ENCODE peak calls at places on chromosome 1, in five cellular contexts. P is aorta; T is IMR-90; H is suprapubic skin; K is CD8-positive, alpha-beta T cell. X is an unnamed sample.

GRCh38 chr1:199691540-199691939 is 336.0 kb upstream of the NR5A2 start:
- DNase-seq in K (no peak), T (peak; percentile 82), H (no peak), P (no peak), X (no peak)

GRCh38 chr1:24920155-24920925 is 9.7 kb downstream of the RUNX3 start:
- DNase-seq in T (peak; percentile 74), H (no peak), P (peak; percentile 73), K (no peak), X (peak; percentile 35)

GRCh38 chr1:157105298-157105987 is 5.8 kb upstream of the ETV3L start:
- DNase-seq in P (no peak), H (peak; percentile 46), K (no peak), T (no peak), X (no peak)

GRCh38 chr1:31663622-31664452 is 19.2 kb upstream of the PEF1 start:
- DNase-seq in H (no peak), K (peak; percentile 41), P (no peak), T (peak; percentile 22), X (peak; percentile 74)

GRCh38 chr1:12475158-12475934 is 142.7 kb downstream of the DHRS3 start:
- DNase-seq in T (no peak), K (no peak), P (no peak), H (no peak), X (no peak)

GRCh38 chr1:55506686-55507577 is 291.8 kb upstream of the USP24 start:
- DNase-seq in T (peak; percentile 63), P (no peak), K (no peak), H (no peak), X (no peak)

GRCh38 chr1:201100169-201100930 is 11.9 kb downstream of the CACNA1S start:
- DNase-seq in P (no peak), T (no peak), H (no peak), K (no peak), X (no peak)

GRCh38 chr1:155961937-155962336 is 16.4 kb downstream of the ARHGEF2 start:
- DNase-seq in H (no peak), P (peak; percentile 94), T (peak; percentile 97), K (peak; percentile 15), X (peak; percentile 70)

GRCh38 chr1:14946567-14947285 is 206.8 kb upstream of the TMEM51 start:
- DNase-seq in T (peak; percentile 86), H (no peak), K (no peak), P (peak; percentile 68), X (no peak)

GRCh38 chr1:3196577-3197245 is 127.7 kb downstream of the PRDM16 start:
- DNase-seq in T (no peak), H (no peak), P (no peak), K (no peak), X (no peak)

GRCh38 chr1:3195966-3196515 is 127.0 kb downstream of the PRDM16 start:
- DNase-seq in P (no peak), K (no peak), H (no peak), T (no peak), X (no peak)

GRCh38 chr1:3193811-3194210 is 124.8 kb downstream of the PRDM16 start:
- DNase-seq in H (no peak), K (no peak), T (no peak), P (no peak), X (no peak)

GRCh38 chr1:3194760-3195479 is 125.9 kb downstream of the PRDM16 start:
- DNase-seq in K (no peak), T (no peak), H (no peak), P (peak; percentile 87), X (no peak)

DNA sequence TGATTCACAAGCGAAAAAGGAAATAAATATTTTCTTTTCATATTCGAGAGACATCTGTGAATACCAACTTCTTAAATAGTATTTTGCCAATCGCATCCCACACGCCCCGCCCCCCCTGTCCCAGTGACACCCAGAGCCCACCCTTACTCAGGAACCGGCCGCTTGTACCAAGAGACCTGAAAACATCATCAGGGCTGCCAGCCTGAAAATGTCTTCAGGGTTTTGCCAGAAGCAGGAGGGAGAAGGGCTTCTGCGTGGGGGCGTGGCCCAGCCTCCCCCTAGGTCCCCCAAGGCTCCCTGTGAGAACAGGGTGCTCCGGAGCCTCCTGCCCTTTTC is 126.4 kb downstream of the PRDM16 start:
- DNase-seq in K (no peak), T (no peak), P (peak; percentile 84), H (no peak), X (no peak)
- H3K4me1 ChIP-seq in K (no peaks in the 10 kb centered on the region), T (no peaks in the 10 kb centered on the region), P (no peaks in the 10 kb centered on the region), H (no peaks in the 10 kb centered on the region), X (no peaks in the 10 kb centered on the region)

GRCh38 chr1:61011514-61012263 is 70.7 kb upstream of the NFIA start:
- DNase-seq in K (no peak), H (no peak), P (no peak), T (no peak), X (no peak)

GRCh38 chr1:61012365-61012764 is 70.0 kb upstream of the NFIA start:
- DNase-seq in T (no peak), H (no peak), K (no peak), P (no peak), X (no peak)

GRCh38 chr1:61013953-61014667 is 68.3 kb upstream of the NFIA start:
- DNase-seq in K (no peak), H (no peak), P (no peak), T (no peak), X (no peak)

GRCh38 chr1:61007534-61008364 is 74.6 kb upstream of the NFIA start:
- DNase-seq in H (no peak), K (no peak), P (no peak), T (no peak), X (no peak)

DNA sequence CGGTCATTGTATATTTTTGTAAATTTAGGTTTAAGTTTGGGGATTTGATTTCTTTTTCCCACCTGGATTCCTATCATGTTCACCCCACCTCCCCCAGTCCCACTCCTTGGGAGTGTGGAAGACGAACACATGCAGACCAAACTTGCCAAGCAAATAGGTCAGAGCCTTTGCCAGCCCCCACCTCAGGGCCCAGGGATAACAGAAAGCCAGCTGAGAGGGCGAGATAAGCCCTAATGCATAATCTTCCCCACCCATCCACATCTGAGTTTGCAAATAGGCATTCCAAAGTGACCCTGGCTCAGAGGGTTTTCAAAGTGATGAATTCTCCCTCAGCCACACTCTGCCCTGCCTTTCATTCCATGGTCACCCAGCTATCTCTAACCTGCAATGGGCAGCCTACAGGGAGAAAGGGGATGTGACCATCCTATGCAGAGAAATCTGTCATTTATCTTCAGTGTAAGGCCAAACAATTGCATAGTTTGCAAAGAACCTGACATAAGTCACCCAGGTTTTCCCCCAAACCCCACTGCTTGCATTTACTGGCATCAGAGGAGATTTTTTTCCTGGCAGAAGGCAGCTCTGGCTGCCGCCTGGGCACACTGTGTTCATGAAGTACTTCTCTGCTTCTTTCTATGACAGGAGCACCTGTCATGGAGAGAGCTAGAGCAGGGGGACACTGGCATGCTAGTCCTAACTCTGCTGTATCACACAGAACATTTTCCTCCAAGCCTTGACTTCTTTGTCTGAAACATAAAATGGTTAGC is 69.0 kb upstream of the NFIA start:
- DNase-seq in K (no peak), T (no peak), P (no peak), H (no peak), X (no peak)
- H3K4me3 ChIP-seq in K (no peak overlapping the region), T (no peak overlapping the region), P (no peak overlapping the region), H (no peak overlapping the region), X (no peak overlapping the region)

GRCh38 chr1:16211824-16212223 is 628 bp downstream of the ARHGEF19 start:
- DNase-seq in H (no peak), T (no peak), K (no peak), P (peak; percentile 14), X (no peak)

GRCh38 chr1:16209132-16209846 is 3.2 kb downstream of the ARHGEF19 start:
- DNase-seq in P (no peak), H (no peak), T (no peak), K (no peak), X (no peak)

GRCh38 chr1:16212251-16212961 is at the start of gene ARHGEF19:
- DNase-seq in P (no peak), H (no peak), K (no peak), T (no peak), X (no peak)

GRCh38 chr1:16209847-16210407 is 2.5 kb downstream of the ARHGEF19 start:
- DNase-seq in T (peak; percentile 17), K (no peak), P (no peak), H (no peak), X (no peak)

GRCh38 chr1:16210581-16210980 is 1.9 kb downstream of the ARHGEF19 start:
- DNase-seq in T (no peak), P (no peak), H (no peak), K (no peak), X (no peak)
- H3K4me1 ChIP-seq in T (peaks cover 9% of the 10 kb centered on the region), P (no peaks in the 10 kb centered on the region), H (peaks cover 57% of the 10 kb centered on the region), K (peaks cover 12% of the 10 kb centered on the region), X (peaks cover 7% of the 10 kb centered on the region)

GRCh38 chr1:99265124-99265523 is 832 bp downstream of the PLPPR4 start:
- DNase-seq in P (no peak), H (no peak), K (no peak), T (no peak), X (no peak)
- H3K4me3 ChIP-seq in P (no peak overlapping the region), H (peak overlapping the region; percentile 58), K (no peak overlapping the region), T (peak overlapping the region; percentile 57), X (no peak overlapping the region)

GRCh38 chr1:172380441-172381244 is 39.8 kb upstream of the C1orf105 start:
- DNase-seq in K (peak; percentile 25), T (no peak), H (no peak), P (no peak), X (no peak)

GRCh38 chr1:172381981-172382380 is 38.5 kb upstream of the C1orf105 start:
- DNase-seq in P (no peak), K (no peak), T (peak; percentile 28), H (no peak), X (no peak)

GRCh38 chr1:172375227-172375631 is 45.3 kb upstream of the C1orf105 start:
- DNase-seq in H (no peak), P (no peak), K (no peak), T (no peak), X (no peak)

GRCh38 chr1:172382406-172382805 is 38.1 kb upstream of the C1orf105 start:
- DNase-seq in T (no peak), K (no peak), P (no peak), H (no peak), X (no peak)

GRCh38 chr1:172378109-172378755 is 42.3 kb upstream of the C1orf105 start:
- DNase-seq in H (no peak), K (no peak), P (no peak), T (no peak), X (no peak)
- H3K4me1 ChIP-seq in H (no peaks in the 10 kb centered on the region), K (peaks cover 14% of the 10 kb centered on the region), P (peaks cover 4% of the 10 kb centered on the region), T (peaks cover 7% of the 10 kb centered on the region), X (no peaks in the 10 kb centered on the region)

GRCh38 chr1:9631613-9632012 is 19.9 kb upstream of the PIK3CD start:
- DNase-seq in K (no peak), H (no peak), P (no peak), T (no peak), X (no peak)

GRCh38 chr1:9628541-9629444 is 22.7 kb upstream of the PIK3CD start:
- DNase-seq in H (no peak), T (no peak), K (peak; percentile 84), P (no peak), X (no peak)

GRCh38 chr1:9630331-9631081 is 21.0 kb upstream of the PIK3CD start:
- DNase-seq in K (peak; percentile 37), P (no peak), H (no peak), T (no peak), X (no peak)

GRCh38 chr1:9626201-9626608 is 25.3 kb upstream of the PIK3CD start:
- DNase-seq in H (no peak), T (no peak), K (no peak), P (no peak), X (no peak)

GRCh38 chr1:9629445-9630201 is 21.9 kb upstream of the PIK3CD start:
- DNase-seq in P (peak; percentile 85), K (peak; percentile 83), H (no peak), T (no peak), X (no peak)
- H3K4me3 ChIP-seq in P (no peak overlapping the region), K (peak overlapping the region; percentile 98), H (no peak overlapping the region), T (no peak overlapping the region), X (no peak overlapping the region)